ENCODE peak calls at places on chromosomes 6 and 20, in seven cellular contexts. B is neural crest cell; S is CD14-positive monocyte; R is T follicular helper cell; G is stimulated activated CD4-positive, alpha-beta T cell treated with anti-CD3 and anti-CD28 coated beads, TNF-alpha, amount 100 ng/mL, for 48 hours; T is stimulated activated CD8-positive, alpha-beta memory T cell treated with anti-CD3 and anti-CD28 coated beads, Interleukin-12 subunit alpha, Interleukin-12 subunit beta, amount 100 ng/mL, for 1 hour; D is retina. X is an unnamed sample.

GRCh38 chr20:34557936-34558319 is 590 bp upstream of the MAP1LC3A start:
- DNase-seq in D (no peak), G (no peak), B (no peak), T (no peak), S (no peak), R (no peak), X (no peak)

GRCh38 chr6:49664817-49665216 is 28.2 kb upstream of the RHAG start:
- DNase-seq in D (no peak), B (no peak), T (no peak), S (no peak), G (no peak), R (no peak), X (no peak)

GRCh38 chr6:97293198-97293696 is 10.2 kb upstream of the MMS22L start:
- DNase-seq in G (no peak), S (no peak), T (no peak), R (no peak), D (no peak), B (no peak), X (no peak)

GRCh38 chr6:46324706-46325105 is 153.9 kb upstream of the ENPP5 start:
- DNase-seq in T (no peak), G (no peak), D (peak; percentile 34), B (no peak), R (no peak), S (no peak), X (no peak)

GRCh38 chr6:134245041-134245440 is 72.9 kb downstream of the SGK1 start:
- DNase-seq in B (no peak), R (no peak), S (no peak), T (no peak), G (no peak), D (no peak), X (no peak)

GRCh38 chr20:53837126-53837826 is 233.1 kb downstream of the BCAS1 start:
- DNase-seq in B (no peak), S (no peak), D (no peak), T (no peak), R (no peak), G (no peak), X (no peak)

GRCh38 chr20:43331911-43332310 is 125.8 kb upstream of the SRSF6 start:
- DNase-seq in B (no peak), D (no peak), R (no peak), T (no peak), S (no peak), G (no peak), X (no peak)

GRCh38 chr6:16663896-16664295 is 97.4 kb downstream of the ATXN1 start:
- DNase-seq in T (no peak), B (no peak), G (no peak), D (no peak), R (no peak), S (no peak), X (no peak)

GRCh38 chr20:33835773-33836172 is 24.6 kb downstream of the CHMP4B start:
- DNase-seq in T (no peak), G (no peak), B (no peak), D (no peak), S (no peak), R (no peak), X (no peak)

GRCh38 chr6:94050515-94050914 is 631.2 kb upstream of the EPHA7 start:
- DNase-seq in G (no peak), T (no peak), S (no peak), D (no peak), B (no peak), R (no peak), X (no peak)

GRCh38 chr20:39268566-39268965 is 306.4 kb downstream of the DHX35 start:
- DNase-seq in S (no peak), T (no peak), D (no peak), G (no peak), B (no peak), R (no peak), X (no peak)

GRCh38 chr6:10633216-10633615 is 61.2 kb downstream of the C6orf52 start:
- DNase-seq in S (peak; percentile 78), D (no peak), T (no peak), R (no peak), G (no peak), B (no peak), X (peak; percentile 20)

GRCh38 chr6:168209420-168209819 is 110.2 kb downstream of the DACT2 start:
- DNase-seq in T (no peak), D (no peak), R (no peak), G (no peak), B (no peak), S (no peak), X (no peak)

GRCh38 chr6:100001915-100002388 is 7.9 kb upstream of the MCHR2 start:
- DNase-seq in B (peak; percentile 22), G (no peak), R (no peak), S (no peak), T (peak; percentile 15), D (peak; percentile 59), X (peak; percentile 15)

GRCh38 chr20:54056762-54057639 is 13.4 kb downstream of the BCAS1 start:
- DNase-seq in G (no peak), T (no peak), B (no peak), S (no peak), R (no peak), D (no peak), X (no peak)

GRCh38 chr20:15596220-15596875 is 976.9 kb downstream of the KIF16B start:
- DNase-seq in G (no peak), T (no peak), S (no peak), B (no peak), D (no peak), R (no peak), X (no peak)

GRCh38 chr20:1949306-1949705 is 44.6 kb downstream of the PDYN start:
- DNase-seq in B (no peak), T (no peak), G (no peak), S (peak; percentile 1), D (no peak), R (no peak), X (no peak)

GRCh38 chr20:52852695-52853094 is 119.5 kb upstream of the TSHZ2 start:
- DNase-seq in B (no peak), T (no peak), D (no peak), G (no peak), R (no peak), S (no peak), X (no peak)

GRCh38 chr6:88952065-88952704 is 11.2 kb downstream of the RNGTT start:
- DNase-seq in T (no peak), B (no peak), G (no peak), D (no peak), R (no peak), S (no peak), X (no peak)

GRCh38 chr6:113423956-113424355 is 433.2 kb upstream of the MARCKS start:
- DNase-seq in D (no peak), G (no peak), S (no peak), T (no peak), B (no peak), R (no peak), X (no peak)

GRCh38 chr20:60302875-60303274 is 344.7 kb downstream of the CDH26 start:
- DNase-seq in R (no peak), G (no peak), D (no peak), S (no peak), T (no peak), B (no peak), X (no peak)

GRCh38 chr20:57667924-57668782 is 41.7 kb downstream of the PMEPA1 start:
- DNase-seq in S (no peak), R (no peak), T (no peak), D (no peak), B (no peak), G (no peak), X (no peak)

GRCh38 chr6:30890646-30891449 is 6.5 kb downstream of the DDR1 start:
- DNase-seq in S (no peak), T (no peak), R (no peak), B (no peak), G (no peak), D (no peak), X (no peak)

GRCh38 chr6:128047989-128048388 is 147.1 kb upstream of the THEMIS start:
- DNase-seq in G (no peak), B (no peak), T (no peak), D (no peak), R (no peak), S (no peak), X (no peak)

X was measured in GM18507.